ENCODE peak calls at places on chromosome 11, in four cellular contexts. One of them, this sample, is unnamed.

GRCh38 chr11:104650234-104650633 is 248.0 kb downstream of the CASP12 start:
- DNase-seq in substantia nigra: no peak
- DNase-seq in endothelial cell: no peak
- DNase-seq in heart right ventricle: no peak
- DNase-seq in this sample: no peak

GRCh38 chr11:125167292-125167953 is 2.9 kb downstream of the PKNOX2 start:
- DNase-seq in substantia nigra: no peak
- DNase-seq in endothelial cell: peak
- DNase-seq in heart right ventricle: no peak
- DNase-seq in this sample: no peak

GRCh38 chr11:118202599-118203422 is 22.0 kb downstream of the JAML start:
- DNase-seq in substantia nigra: no peak
- DNase-seq in endothelial cell: no peak
- DNase-seq in heart right ventricle: no peak
- DNase-seq in this sample: no peak

GRCh38 chr11:67545280-67545679 is 22.0 kb upstream of the CABP2 start:
- DNase-seq in substantia nigra: no peak
- DNase-seq in endothelial cell: no peak
- DNase-seq in heart right ventricle: peak
- DNase-seq in this sample: no peak

GRCh38 chr11:123628936-123629683 is 25.3 kb downstream of the SCN3B start:
- DNase-seq in substantia nigra: no peak
- DNase-seq in endothelial cell: peak
- DNase-seq in heart right ventricle: peak
- DNase-seq in this sample: no peak

GRCh38 chr11:95256204-95256819 is 25.3 kb upstream of the SESN3 start:
- DNase-seq in substantia nigra: no peak
- DNase-seq in endothelial cell: no peak
- DNase-seq in heart right ventricle: no peak
- DNase-seq in this sample: no peak

GRCh38 chr11:118673361-118674093 is 5.9 kb downstream of the TREH start:
- DNase-seq in substantia nigra: no peak
- DNase-seq in endothelial cell: no peak
- DNase-seq in heart right ventricle: no peak
- DNase-seq in this sample: no peak

GRCh38 chr11:134014502-134014901 is 54.4 kb upstream of the JAM3 start:
- DNase-seq in substantia nigra: no peak
- DNase-seq in endothelial cell: peak
- DNase-seq in heart right ventricle: peak
- DNase-seq in this sample: no peak

GRCh38 chr11:114170226-114170625 is 110.7 kb downstream of the ZBTB16 start:
- DNase-seq in substantia nigra: no peak
- DNase-seq in endothelial cell: no peak
- DNase-seq in heart right ventricle: no peak
- DNase-seq in this sample: no peak

GRCh38 chr11:69463181-69463891 is 18.1 kb upstream of the LINC01488 start:
- DNase-seq in substantia nigra: no peak
- DNase-seq in endothelial cell: no peak
- DNase-seq in heart right ventricle: peak
- DNase-seq in this sample: no peak

GRCh38 chr11:27973851-27974536 is 134.0 kb downstream of the KIF18A start:
- DNase-seq in substantia nigra: no peak
- DNase-seq in endothelial cell: no peak
- DNase-seq in heart right ventricle: no peak
- DNase-seq in this sample: no peak

GRCh38 chr11:76798202-76798581 is 15.0 kb downstream of the TSKU start:
- DNase-seq in substantia nigra: no peak
- DNase-seq in endothelial cell: no peak
- DNase-seq in heart right ventricle: no peak
- DNase-seq in this sample: no peak

GRCh38 chr11:36385121-36385530 is 89.0 kb downstream of the PRR5L start:
- DNase-seq in substantia nigra: no peak
- DNase-seq in endothelial cell: no peak
- DNase-seq in heart right ventricle: no peak
- DNase-seq in this sample: peak

GRCh38 chr11:130422251-130422995 is 6.0 kb downstream of the ADAMTS8 start:
- DNase-seq in substantia nigra: no peak
- DNase-seq in endothelial cell: no peak
- DNase-seq in heart right ventricle: no peak
- DNase-seq in this sample: no peak

GRCh38 chr11:40921256-40921655 is 538.2 kb downstream of the LRRC4C start:
- DNase-seq in substantia nigra: no peak
- DNase-seq in endothelial cell: no peak
- DNase-seq in heart right ventricle: no peak
- DNase-seq in this sample: no peak

GRCh38 chr11:8206251-8207079 is 37.6 kb upstream of the RIC3 start:
- DNase-seq in substantia nigra: peak
- DNase-seq in endothelial cell: peak
- DNase-seq in heart right ventricle: peak
- DNase-seq in this sample: no peak

This sample was measured in AG04449.